ENCODE peak calls at places on chromosomes 4 and X, in seven cellular contexts. One of them, this sample, is unnamed.

GRCh38 chr4:56958111-56958517 is 19.3 kb downstream of the NOA1 start:
- DNase-seq in fibroblast of lung: peak
- DNase-seq in NCI-H1092 treated with DMSO at 0.1 percent for 48 hours: peak
- DNase-seq in WERI-Rb-1: no peak
- DNase-seq in upper lobe of left lung: peak
- DNase-seq in endodermal cell: no peak
- DNase-seq in ELF-1: no peak
- DNase-seq in this sample: no peak

GRCh38 chr4:72208421-72209075 is 176.7 kb downstream of the NPFFR2 start:
- DNase-seq in fibroblast of lung: no peak
- DNase-seq in upper lobe of left lung: no peak
- DNase-seq in endodermal cell: no peak
- DNase-seq in WERI-Rb-1: no peak
- DNase-seq in NCI-H1092 treated with DMSO at 0.1 percent for 48 hours: no peak
- DNase-seq in ELF-1: no peak
- DNase-seq in this sample: no peak

GRCh38 chrX:136477026-136477425 is 10.7 kb upstream of the BRS3 start:
- DNase-seq in fibroblast of lung: no peak
- DNase-seq in upper lobe of left lung: no peak
- DNase-seq in NCI-H1092 treated with DMSO at 0.1 percent for 48 hours: no peak
- DNase-seq in WERI-Rb-1: peak
- DNase-seq in endodermal cell: no peak
- DNase-seq in ELF-1: peak
- DNase-seq in this sample: no peak

GRCh38 chr4:8725071-8725841 is 132.7 kb downstream of the CPZ start:
- DNase-seq in upper lobe of left lung: peak
- DNase-seq in ELF-1: peak
- DNase-seq in WERI-Rb-1: peak
- DNase-seq in endodermal cell: peak
- DNase-seq in fibroblast of lung: no peak
- DNase-seq in NCI-H1092 treated with DMSO at 0.1 percent for 48 hours: no peak
- DNase-seq in this sample: peak

GRCh38 chr4:3767569-3768288 is 1.5 kb downstream of the ADRA2C start:
- DNase-seq in WERI-Rb-1: no peak
- DNase-seq in fibroblast of lung: no peak
- DNase-seq in NCI-H1092 treated with DMSO at 0.1 percent for 48 hours: peak
- DNase-seq in upper lobe of left lung: no peak
- DNase-seq in endodermal cell: peak
- DNase-seq in ELF-1: peak
- DNase-seq in this sample: no peak

GRCh38 chr4:30757357-30757756 is 37.2 kb downstream of the PCDH7 start:
- DNase-seq in fibroblast of lung: peak
- DNase-seq in upper lobe of left lung: no peak
- DNase-seq in ELF-1: no peak
- DNase-seq in endodermal cell: no peak
- DNase-seq in NCI-H1092 treated with DMSO at 0.1 percent for 48 hours: no peak
- DNase-seq in WERI-Rb-1: no peak
- DNase-seq in this sample: no peak

GRCh38 chr4:848803-849477 is 23.0 kb upstream of the CPLX1 start:
- DNase-seq in endodermal cell: no peak
- DNase-seq in upper lobe of left lung: no peak
- DNase-seq in WERI-Rb-1: no peak
- DNase-seq in NCI-H1092 treated with DMSO at 0.1 percent for 48 hours: no peak
- DNase-seq in ELF-1: no peak
- DNase-seq in fibroblast of lung: peak
- DNase-seq in this sample: no peak

GRCh38 chrX:82335772-82336171 is 1133.9 kb downstream of the SH3BGRL start:
- DNase-seq in ELF-1: peak
- DNase-seq in WERI-Rb-1: no peak
- DNase-seq in fibroblast of lung: no peak
- DNase-seq in endodermal cell: no peak
- DNase-seq in upper lobe of left lung: no peak
- DNase-seq in NCI-H1092 treated with DMSO at 0.1 percent for 48 hours: no peak
- DNase-seq in this sample: no peak

GRCh38 chr4:122652379-122652778 is 31.5 kb upstream of the IL21 start:
- DNase-seq in endodermal cell: peak
- DNase-seq in fibroblast of lung: peak
- DNase-seq in WERI-Rb-1: peak
- DNase-seq in ELF-1: no peak
- DNase-seq in upper lobe of left lung: peak
- DNase-seq in NCI-H1092 treated with DMSO at 0.1 percent for 48 hours: no peak
- DNase-seq in this sample: no peak